ENCODE peak calls at places on chromosomes 16 and 17, in six cellular contexts. A is BJ; L is neural crest cell; U is Calu3; K is uterus; V is CD8-positive, alpha-beta T cell. M is an unnamed sample.

GRCh38 chr17:81524063-81524864 is 3.9 kb upstream of the FSCN2 start:
- DNase-seq in A (no peak), L (no peak), V (no peak), U (no peak), K (no peak), M (no peak)

GRCh38 chr17:39981207-39982068 is 831 bp downstream of the PSMD3 start:
- DNase-seq in K (no peak), V (no peak), L (no peak), U (no peak), A (no peak), M (no peak)

GRCh38 chr17:19003543-19003965 is 1.0 kb downstream of the FAM83G start:
- DNase-seq in K (no peak), A (no peak), V (no peak), U (no peak), L (no peak), M (no peak)

GRCh38 chr17:61352771-61353170 is 46.9 kb upstream of the TBX2 start:
- DNase-seq in A (no peak), V (no peak), K (no peak), U (no peak), L (no peak), M (no peak)

GRCh38 chr17:65786479-65786878 is 225.0 kb upstream of the AXIN2 start:
- DNase-seq in L (no peak), K (no peak), V (no peak), U (no peak), A (no peak), M (no peak)

GRCh38 chr17:6894206-6894528 is 62.6 kb upstream of the TEKT1 start:
- DNase-seq in V (peak), K (no peak), A (no peak), U (peak), L (no peak), M (no peak)

GRCh38 chr17:14209215-14209614 is 27.4 kb downstream of the CDRT15 start:
- DNase-seq in V (no peak), L (no peak), K (no peak), A (no peak), U (peak), M (no peak)

GRCh38 chr16:59886021-59886420 is 1151.9 kb upstream of the GOT2 start:
- DNase-seq in L (no peak), V (no peak), A (peak), U (peak), K (peak), M (no peak)

GRCh38 chr16:6016530-6017184 is 919.1 kb upstream of the EEF2KMT start:
- DNase-seq in V (no peak), L (no peak), A (no peak), K (no peak), U (peak), M (no peak)

GRCh38 chr17:74775409-74776043 is 619 bp downstream of the NAT9 start:
- DNase-seq in L (no peak), V (no peak), A (no peak), U (no peak), K (no peak), M (no peak)

GRCh38 chr17:72476134-72476533 is 355.3 kb downstream of the SOX9 start:
- DNase-seq in U (no peak), K (no peak), A (no peak), V (no peak), L (no peak), M (no peak)

GRCh38 chr17:38864636-38865398 is 5.0 kb upstream of the LASP1 start:
- DNase-seq in V (no peak), A (no peak), U (no peak), K (no peak), L (no peak), M (no peak)

GRCh38 chr16:86634290-86634689 is 55.9 kb downstream of the FOXL1 start:
- DNase-seq in L (no peak), A (no peak), U (no peak), V (no peak), K (no peak), M (no peak)

GRCh38 chr17:79080349-79080748 is 5.7 kb downstream of the ENGASE start:
- DNase-seq in A (no peak), K (no peak), L (no peak), U (no peak), V (no peak), M (no peak)

GRCh38 chr16:28569011-28569410 is 15.3 kb downstream of the SGF29 start:
- DNase-seq in A (no peak), L (no peak), K (no peak), U (no peak), V (no peak), M (no peak)

GRCh38 chr16:76265434-76266045 is 11.7 kb upstream of the CNTNAP4 start:
- DNase-seq in L (peak), U (peak), A (no peak), V (no peak), K (no peak), M (no peak)

GRCh38 chr17:31680126-31680525 is 178.9 kb downstream of the COPRS start:
- DNase-seq in U (no peak), L (no peak), A (no peak), K (no peak), V (no peak), M (no peak)

GRCh38 chr17:66476014-66476413 is 173.6 kb downstream of the PRKCA start:
- DNase-seq in V (no peak), L (no peak), U (no peak), A (no peak), K (no peak), M (no peak)

GRCh38 chr16:4309833-4310266 is 6.0 kb upstream of the GLIS2 start:
- DNase-seq in V (peak), A (peak), K (no peak), L (peak), U (peak), M (no peak)

GRCh38 chr17:79029327-79030009 is 5.5 kb downstream of the C1QTNF1 start:
- DNase-seq in V (no peak), A (no peak), L (no peak), U (no peak), K (peak), M (no peak)

GRCh38 chr17:51435171-51435552 is 174.8 kb downstream of the UTP18 start:
- DNase-seq in K (no peak), L (no peak), V (no peak), U (no peak), A (no peak), M (no peak)

GRCh38 chr16:9259914-9260608 is 168.6 kb downstream of the HAPSTR1 start:
- DNase-seq in A (no peak), K (no peak), L (no peak), U (no peak), V (no peak), M (no peak)

GRCh38 chr16:83308414-83308813 is 499.4 kb upstream of the HSBP1 start:
- DNase-seq in V (no peak), L (no peak), K (no peak), A (no peak), U (no peak), M (no peak)

GRCh38 chr16:69443809-69444611 is 19.6 kb downstream of the CYB5B start:
- DNase-seq in K (peak), L (no peak), U (no peak), V (peak), A (no peak), M (no peak)

GRCh38 chr17:19364699-19365498 is 2.4 kb upstream of the B9D1 start:
- DNase-seq in K (no peak), V (no peak), A (no peak), U (no peak), L (no peak), M (no peak)

GRCh38 chr17:29682987-29683386 is 60.3 kb upstream of the CORO6 start:
- DNase-seq in U (no peak), L (no peak), V (no peak), A (no peak), K (no peak), M (no peak)

GRCh38 chr16:3087243-3087791 is 11.8 kb downstream of the ZSCAN10 start:
- DNase-seq in U (no peak), K (no peak), A (no peak), L (peak), V (no peak), M (no peak)

GRCh38 chr16:89564476-89565255 is 4.2 kb downstream of the RPL13 start:
- DNase-seq in K (no peak), A (no peak), U (no peak), V (no peak), L (no peak), M (no peak)

GRCh38 chr16:51535591-51535990 is 384.5 kb upstream of the SALL1 start:
- DNase-seq in A (no peak), V (no peak), U (no peak), K (no peak), L (no peak), M (no peak)

GRCh38 chr17:80474231-80474932 is 2.0 kb downstream of the NPTX1 start:
- DNase-seq in U (no peak), V (no peak), A (no peak), K (no peak), L (no peak), M (no peak)

GRCh38 chr17:50535407-50535806 is 2.9 kb downstream of the EPN3 start:
- DNase-seq in U (no peak), K (no peak), A (no peak), V (no peak), L (no peak), M (no peak)

GRCh38 chr16:67694611-67695010 is 24.5 kb downstream of the GFOD2 start:
- DNase-seq in V (no peak), L (no peak), U (no peak), A (no peak), K (no peak), M (no peak)

GRCh38 chr16:19294156-19294649 is 8.7 kb downstream of the CLEC19A start:
- DNase-seq in L (no peak), K (peak), U (no peak), A (no peak), V (no peak), M (no peak)

GRCh38 chr17:8475227-8475626 is 39.5 kb downstream of the NDEL1 start:
- DNase-seq in U (no peak), A (no peak), V (no peak), K (no peak), L (no peak), M (no peak)

GRCh38 chr16:57159447-57159846 is 26.4 kb downstream of the PSME3IP1 start:
- DNase-seq in U (no peak), V (no peak), K (no peak), L (no peak), A (no peak), M (no peak)

GRCh38 chr16:84557059-84557458 is 52.6 kb upstream of the MEAK7 start:
- DNase-seq in L (no peak), U (no peak), K (no peak), V (no peak), A (no peak), M (no peak)

GRCh38 chr17:44863254-44863918 is 15.7 kb downstream of the HIGD1B start:
- DNase-seq in U (no peak), A (no peak), L (no peak), V (no peak), K (no peak), M (no peak)

GRCh38 chr17:41538565-41538991 is 10.5 kb upstream of the KRT19 start:
- DNase-seq in V (no peak), A (no peak), L (no peak), K (no peak), U (no peak), M (no peak)

GRCh38 chr16:85556456-85557082 is 56.6 kb upstream of the GSE1 start:
- DNase-seq in V (peak), A (no peak), L (no peak), K (peak), U (peak), M (no peak)

GRCh38 chr17:49450735-49451134 is 36.1 kb upstream of the PHB1 start:
- DNase-seq in A (no peak), L (no peak), K (no peak), U (no peak), V (no peak), M (no peak)

GRCh38 chr17:49445561-49445960 is 30.9 kb upstream of the PHB1 start:
- DNase-seq in V (no peak), A (no peak), K (no peak), U (no peak), L (no peak), M (no peak)

GRCh38 chr17:49450181-49450580 is 35.5 kb upstream of the PHB1 start:
- DNase-seq in V (no peak), A (no peak), K (no peak), L (no peak), U (no peak), M (no peak)

GRCh38 chr17:49444384-49444783 is 29.7 kb upstream of the PHB1 start:
- DNase-seq in L (no peak), V (no peak), U (no peak), A (no peak), K (no peak), M (no peak)

DNA sequence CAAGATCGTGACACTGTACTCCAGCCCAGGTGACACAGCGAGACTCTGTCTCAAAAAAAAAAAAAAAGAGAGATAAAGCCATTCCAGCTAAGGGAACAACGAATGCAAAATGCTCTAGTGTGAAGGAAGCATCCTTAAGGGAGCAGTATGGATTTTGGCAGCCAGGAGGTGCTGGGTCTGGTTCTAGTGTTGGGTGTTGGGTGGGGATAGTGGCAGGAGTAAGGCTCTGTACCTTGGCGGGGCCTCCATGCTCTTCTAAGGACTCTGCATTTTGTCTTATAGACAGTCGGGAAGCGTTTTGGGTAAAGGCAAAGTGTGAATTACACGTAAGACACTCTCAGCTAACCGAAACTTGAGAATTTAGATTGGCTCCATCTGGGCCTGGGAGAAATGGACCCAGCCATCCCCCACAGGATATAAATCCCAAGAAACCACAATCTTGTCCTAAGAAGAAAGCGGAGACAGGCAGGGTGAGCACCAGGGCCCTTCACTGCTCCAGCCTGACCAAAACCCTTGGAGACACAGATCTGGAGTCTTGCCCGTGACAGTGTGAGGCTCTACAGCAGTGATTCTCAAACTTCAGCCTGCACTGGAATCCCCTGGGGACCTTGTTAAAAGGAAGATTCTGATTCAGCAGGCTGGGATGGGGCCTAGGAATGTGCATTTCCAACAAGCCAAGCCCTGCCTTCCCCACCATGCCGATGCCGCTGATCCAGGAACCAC is 33.1 kb upstream of the PHB1 start:
- DNase-seq in U (no peak), K (no peak), V (no peak), L (no peak), A (no peak), M (no peak)
- TF ChIP-seq CTCF in U (no peak), K (no peak), V (no peak), L (no peak), A (no peak), M (no peak)

GRCh38 chr16:72195609-72196008 is 23.7 kb upstream of the PMFBP1 start:
- DNase-seq in K (no peak), A (no peak), U (no peak), L (peak), V (no peak), M (no peak)
- TF ChIP-seq CTCF in K (no peak), A (no peak), U (no peak), L (peak), V (no peak), M (no peak)

DNA sequence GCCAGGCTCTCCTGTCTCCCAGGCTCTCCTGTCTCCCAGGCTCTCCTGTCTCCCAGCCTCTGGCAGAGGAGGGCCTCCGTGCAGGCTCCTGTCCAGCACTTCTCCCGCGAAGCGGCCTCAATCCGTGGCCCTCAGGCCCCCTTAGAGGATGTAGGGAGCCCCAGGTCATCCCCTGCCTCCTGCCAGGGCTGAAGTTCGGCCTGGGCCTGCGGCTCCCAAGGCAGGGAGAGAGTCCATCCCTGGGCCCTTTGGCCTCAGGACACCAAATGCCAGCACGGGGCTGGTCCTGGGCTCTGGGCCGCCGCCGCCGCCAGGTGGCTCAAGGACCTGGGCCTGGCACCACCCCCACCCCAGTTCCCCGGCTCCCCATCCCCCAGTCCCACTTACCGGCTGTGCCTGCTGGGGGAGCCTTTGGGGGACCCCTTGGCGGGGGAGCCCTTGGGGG is 370 bp downstream of the EVPL start:
- DNase-seq in L (no peak), U (no peak), V (no peak), A (no peak), K (no peak), M (no peak)
- TF ChIP-seq CTCF in L (no peak), U (no peak), V (no peak), A (no peak), K (no peak), M (no peak)

DNA sequence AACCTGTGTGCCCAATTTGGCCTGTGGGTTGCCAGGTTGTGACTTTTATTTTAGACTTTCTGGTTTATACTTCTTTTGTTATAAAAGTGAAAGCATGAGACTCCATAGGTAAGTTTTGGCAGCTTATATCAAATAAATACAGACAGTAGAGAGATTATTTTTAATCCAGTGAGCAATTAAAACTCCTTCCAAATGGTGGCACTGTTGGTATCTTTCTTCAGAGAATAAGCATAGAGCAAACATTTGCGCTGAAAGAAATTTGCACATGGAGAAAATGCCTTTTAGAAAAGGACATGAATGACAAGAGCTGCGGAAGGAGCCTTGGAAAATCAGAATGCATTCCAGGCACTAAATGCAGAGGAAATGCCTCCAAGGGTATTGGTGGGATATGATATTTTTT is 46.1 kb upstream of the DNAJA2 start:
- DNase-seq in K (no peak), V (no peak), U (no peak), A (no peak), L (no peak), M (no peak)
- TF ChIP-seq CTCF in K (no peak), V (no peak), U (peak), A (peak), L (no peak), M (no peak)

GRCh38 chr16:1701216-1701878 is 4.6 kb upstream of the MAPK8IP3 start:
- DNase-seq in K (no peak), L (no peak), V (no peak), U (no peak), A (no peak), M (no peak)

GRCh38 chr16:1705688-1706385 is at the start of gene MAPK8IP3:
- DNase-seq in K (peak), U (peak), L (peak), V (peak), A (peak), M (peak)

GRCh38 chr16:1696863-1697262 is 9.1 kb upstream of the MAPK8IP3 start:
- DNase-seq in A (no peak), V (no peak), U (no peak), L (no peak), K (no peak), M (no peak)

GRCh38 chr16:1698680-1699079 is 7.3 kb upstream of the MAPK8IP3 start:
- DNase-seq in A (no peak), K (no peak), L (no peak), V (no peak), U (no peak), M (no peak)

GRCh38 chr16:1700246-1700645 is 5.7 kb upstream of the MAPK8IP3 start:
- DNase-seq in U (no peak), L (no peak), V (no peak), K (no peak), A (no peak), M (no peak)
- TF ChIP-seq CTCF in U (no peak), L (no peak), V (no peak), K (no peak), A (no peak), M (no peak)

GRCh38 chr17:54754560-54754959 is 146.1 kb upstream of the TOM1L1 start:
- DNase-seq in A (no peak), V (no peak), U (no peak), L (no peak), K (no peak), M (no peak)
- TF ChIP-seq CTCF in A (no peak), V (no peak), U (no peak), L (peak), K (no peak), M (no peak)

DNA sequence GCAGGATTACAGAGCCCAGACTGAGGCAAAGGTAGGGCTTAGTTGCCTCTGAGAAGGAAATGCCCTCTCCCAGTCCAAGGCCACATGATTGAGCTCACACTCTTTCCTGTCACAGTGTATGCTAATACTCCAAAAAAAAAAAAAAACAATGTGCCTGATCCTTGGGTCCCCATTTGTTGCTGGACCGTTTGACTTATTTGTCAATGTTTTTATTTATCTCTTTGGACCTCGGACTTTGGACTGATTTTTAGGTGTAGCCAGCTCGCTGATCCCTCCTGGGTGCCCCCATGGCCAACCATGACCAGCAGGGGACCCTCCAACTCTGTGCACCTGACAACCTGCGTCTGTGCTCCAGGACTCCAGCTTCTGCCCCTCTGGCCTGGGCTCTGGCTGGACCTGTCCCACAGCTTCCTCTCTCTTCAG is 622 bp upstream of the CCL16 start:
- DNase-seq in U (peak), V (no peak), L (no peak), A (no peak), K (no peak), M (no peak)
- TF ChIP-seq CTCF in U (no peak), V (no peak), L (peak), A (no peak), K (no peak), M (no peak)

DNA sequence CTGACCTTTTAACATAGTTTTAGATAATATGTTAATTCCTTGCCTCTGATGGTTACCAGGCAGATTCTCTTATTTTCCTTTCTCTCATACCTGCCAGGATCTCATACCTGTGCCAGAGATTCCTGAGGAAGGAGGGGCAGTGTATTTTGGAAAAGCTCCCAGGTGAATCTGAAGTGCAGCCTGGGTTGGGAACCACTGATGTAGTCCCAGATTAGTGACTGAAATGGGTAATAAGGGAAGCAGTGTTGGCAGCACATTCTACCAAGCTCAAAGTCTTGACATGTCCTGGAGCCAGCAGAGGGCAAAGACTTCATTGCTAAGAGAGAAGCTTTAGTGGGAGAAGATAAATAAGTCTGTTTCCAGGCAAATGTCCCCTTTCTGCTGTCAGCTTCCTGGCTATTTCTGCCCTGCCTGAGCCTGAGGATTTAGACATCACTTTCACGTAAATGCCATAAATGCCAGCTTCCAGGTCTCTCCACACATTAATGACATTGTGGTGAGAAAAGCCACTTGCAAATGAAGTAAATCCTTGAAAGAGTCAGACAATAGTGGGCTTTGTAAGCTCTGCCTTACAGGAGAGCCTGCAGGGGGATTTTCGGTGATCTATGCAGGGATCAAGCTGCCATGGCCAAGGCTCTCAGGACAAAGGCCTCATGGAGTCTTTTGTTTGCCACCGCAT is 40.9 kb upstream of the C16orf78 start:
- DNase-seq in A (no peak), L (no peak), K (no peak), U (no peak), V (no peak), M (no peak)
- TF ChIP-seq CTCF in A (no peak), L (no peak), K (no peak), U (no peak), V (no peak), M (no peak)

M was measured in omental fat pad.